ENCODE peak calls at places on chromosomes 11 and 22, in five cellular contexts. J is B cell, O is HFFc6, M is GM13977, Y is breast epithelium. Z is an unnamed sample.

GRCh38 chr11:132962026-132962425 is 570.3 kb downstream of the OPCML start:
- DNase-seq in J (no peak), O (peak), M (no peak), Y (no peak), Z (no peak)

GRCh38 chr11:72969894-72970335 is 155.7 kb downstream of the ATG16L2 start:
- DNase-seq in J (no peak), O (peak), M (peak), Y (no peak), Z (peak)

GRCh38 chr22:49258107-49259010 is 569.3 kb downstream of the BRD1 start:
- DNase-seq in J (no peak), O (no peak), M (no peak), Y (no peak), Z (no peak)

GRCh38 chr11:3092603-3093141 is 35.4 kb upstream of the CARS1 start:
- DNase-seq in J (peak), O (no peak), M (peak), Y (no peak), Z (no peak)

GRCh38 chr22:40107756-40108437 is 69.8 kb upstream of the TNRC6B start:
- DNase-seq in J (no peak), O (peak), M (no peak), Y (no peak), Z (no peak)

GRCh38 chr11:121416909-121417567 is 35.1 kb upstream of the SORL1 start:
- DNase-seq in J (no peak), O (peak), M (no peak), Y (peak), Z (no peak)

GRCh38 chr11:3836903-3837302 is 3.9 kb downstream of the RHOG start:
- DNase-seq in J (peak), O (no peak), M (no peak), Y (no peak), Z (no peak)

GRCh38 chr11:66478823-66479740 is 1.2 kb upstream of the DPP3 start:
- DNase-seq in J (peak), O (peak), M (peak), Y (peak), Z (no peak)

GRCh38 chr11:119488256-119488995 is 65.5 kb upstream of the THY1 start:
- DNase-seq in J (no peak), O (no peak), M (no peak), Y (no peak), Z (no peak)

GRCh38 chr11:62930157-62930556 is 9.0 kb upstream of the CHRM1 start:
- DNase-seq in J (no peak), O (no peak), M (no peak), Y (no peak), Z (no peak)

GRCh38 chr11:12704049-12704448 is 29.8 kb downstream of the TEAD1 start:
- DNase-seq in J (no peak), O (peak), M (no peak), Y (no peak), Z (no peak)

GRCh38 chr11:1473786-1474185 is 12.8 kb downstream of the MOB2 start:
- DNase-seq in J (no peak), O (no peak), M (no peak), Y (no peak), Z (no peak)

GRCh38 chr11:87260811-87261210 is 223.1 kb downstream of the TMEM135 start:
- DNase-seq in J (no peak), O (peak), M (no peak), Y (no peak), Z (no peak)

GRCh38 chr11:118215262-118215661 is 9.5 kb downstream of the JAML start:
- DNase-seq in J (no peak), O (no peak), M (no peak), Y (no peak), Z (no peak)

GRCh38 chr22:27512283-27512761 is 289.2 kb downstream of the MN1 start:
- DNase-seq in J (no peak), O (peak), M (no peak), Y (peak), Z (no peak)

GRCh38 chr22:27949421-27949820 is 30.4 kb upstream of the PITPNB start:
- DNase-seq in J (no peak), O (no peak), M (no peak), Y (no peak), Z (no peak)

GRCh38 chr11:10139656-10140055 is 154.4 kb downstream of the SBF2 start:
- DNase-seq in J (no peak), O (peak), M (no peak), Y (no peak), Z (no peak)

GRCh38 chr11:101453682-101454081 is 130.1 kb downstream of the TRPC6 start:
- DNase-seq in J (no peak), O (no peak), M (no peak), Y (no peak), Z (no peak)

GRCh38 chr11:101458161-101458560 is 125.6 kb downstream of the TRPC6 start:
- DNase-seq in J (no peak), O (peak), M (no peak), Y (no peak), Z (no peak)

GRCh38 chr11:101459020-101459419 is 124.8 kb downstream of the TRPC6 start:
- DNase-seq in J (no peak), O (no peak), M (no peak), Y (no peak), Z (no peak)

GRCh38 chr11:101456812-101457211 is 127.0 kb downstream of the TRPC6 start:
- DNase-seq in J (no peak), O (no peak), M (no peak), Y (no peak), Z (no peak)
- TF ChIP-seq CTCF in J (peak), O (peak), M (no peak), Y (peak), Z (no peak)

GRCh38 chr11:69750108-69750850 is 24.9 kb downstream of the FGF4 start:
- DNase-seq in J (no peak), O (no peak), M (no peak), Y (no peak), Z (no peak)

GRCh38 chr11:69746780-69747742 is 28.1 kb downstream of the FGF4 start:
- DNase-seq in J (no peak), O (no peak), M (no peak), Y (no peak), Z (no peak)

GRCh38 chr11:69748637-69749036 is 26.5 kb downstream of the FGF4 start:
- DNase-seq in J (no peak), O (no peak), M (no peak), Y (no peak), Z (no peak)

GRCh38 chr11:69752890-69753289 is 22.3 kb downstream of the FGF4 start:
- DNase-seq in J (no peak), O (no peak), M (no peak), Y (no peak), Z (no peak)

DNA sequence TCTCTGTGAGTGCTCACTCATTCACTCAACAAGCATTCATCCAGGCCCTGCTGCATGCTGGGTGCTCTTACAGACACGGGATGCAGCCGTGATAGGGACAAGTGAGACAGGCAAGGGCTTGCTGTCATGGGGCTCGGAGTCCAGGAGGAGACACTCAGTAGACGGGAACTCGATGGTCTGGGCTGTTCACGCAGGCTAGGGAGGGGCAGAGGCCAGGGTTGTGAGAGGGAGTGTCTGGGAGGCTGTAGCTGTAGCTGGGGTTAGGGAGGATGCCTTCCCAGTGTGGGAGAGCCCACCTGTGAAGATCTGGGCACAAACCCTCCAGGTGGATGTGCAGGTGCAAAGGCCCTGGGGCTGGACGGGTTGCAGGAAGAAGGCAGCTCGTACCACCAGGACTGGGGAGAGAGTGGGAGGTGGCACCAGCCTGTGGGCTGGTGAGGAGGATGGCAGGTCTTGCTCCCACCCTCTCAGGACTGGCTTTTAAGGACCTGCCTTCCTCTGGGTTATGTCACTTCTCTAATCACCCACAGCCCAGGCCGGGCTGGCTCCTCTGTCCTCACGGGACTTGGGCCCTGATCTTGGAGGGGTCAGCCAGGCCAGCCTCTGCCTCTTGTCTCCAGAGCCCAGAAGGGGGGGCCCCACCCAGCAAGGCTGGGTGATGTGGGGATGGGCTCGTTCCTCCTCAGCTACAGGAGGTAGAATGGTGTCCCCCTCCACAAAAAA is 24.1 kb downstream of the FGF4 start:
- DNase-seq in J (no peak), O (no peak), M (no peak), Y (no peak), Z (no peak)
- TF ChIP-seq CTCF in J (no peak), O (no peak), M (no peak), Y (no peak), Z (no peak)

GRCh38 chr11:76242004-76242779 is 35.9 kb upstream of the WNT11 start:
- DNase-seq in J (no peak), O (no peak), M (no peak), Y (no peak), Z (no peak)

GRCh38 chr11:76244311-76245061 is 38.2 kb upstream of the WNT11 start:
- DNase-seq in J (no peak), O (no peak), M (no peak), Y (no peak), Z (no peak)

GRCh38 chr11:76241243-76242000 is 35.1 kb upstream of the WNT11 start:
- DNase-seq in J (no peak), O (no peak), M (no peak), Y (no peak), Z (no peak)

GRCh38 chr11:76243648-76244285 is 37.5 kb upstream of the WNT11 start:
- DNase-seq in J (no peak), O (no peak), M (no peak), Y (no peak), Z (no peak)

GRCh38 chr11:76243157-76243556 is 36.9 kb upstream of the WNT11 start:
- DNase-seq in J (no peak), O (no peak), M (no peak), Y (no peak), Z (no peak)
- TF ChIP-seq CTCF in J (no peak), O (no peak), M (no peak), Y (no peak), Z (no peak)

GRCh38 chr11:26837154-26837553 is 115.3 kb upstream of the SLC5A12 start:
- DNase-seq in J (no peak), O (no peak), M (no peak), Y (no peak), Z (no peak)
- TF ChIP-seq CTCF in J (no peak), O (no peak), M (no peak), Y (no peak), Z (no peak)

DNA sequence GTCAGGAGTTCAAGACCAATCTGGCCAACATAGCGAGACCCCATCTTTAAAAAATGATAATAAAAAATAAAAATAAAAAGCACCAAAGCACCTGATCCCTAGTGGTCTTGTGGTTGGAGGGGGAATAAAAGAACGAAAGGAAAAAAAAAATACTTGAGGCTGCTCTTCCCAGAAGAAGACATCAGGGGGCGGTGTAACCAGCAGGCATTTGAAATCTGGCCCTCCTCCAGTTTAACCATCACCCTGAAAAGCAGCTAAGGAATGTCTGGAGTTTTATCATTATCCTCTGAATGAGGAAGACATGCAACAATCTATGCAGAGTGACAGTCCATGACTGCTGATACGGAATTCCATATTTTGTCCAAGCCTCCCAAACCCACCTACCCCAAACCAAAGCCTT is 5.6 kb upstream of the KCTD17 start:
- DNase-seq in J (no peak), O (peak), M (no peak), Y (no peak), Z (no peak)
- TF ChIP-seq CTCF in J (peak), O (peak), M (peak), Y (no peak), Z (peak)

GRCh38 chr11:135074397-135074998 is 662.5 kb upstream of the B3GAT1 start:
- DNase-seq in J (no peak), O (no peak), M (no peak), Y (no peak), Z (no peak)
- TF ChIP-seq CTCF in J (no peak), O (no peak), M (peak), Y (no peak), Z (peak)

GRCh38 chr22:42369250-42370041 is 62.8 kb downstream of the NFAM1 start:
- DNase-seq in J (peak), O (peak), M (peak), Y (peak), Z (peak)

GRCh38 chr22:42365942-42366660 is 66.1 kb downstream of the NFAM1 start:
- DNase-seq in J (no peak), O (no peak), M (no peak), Y (no peak), Z (no peak)

GRCh38 chr22:42368379-42369249 is 63.6 kb downstream of the NFAM1 start:
- DNase-seq in J (no peak), O (no peak), M (no peak), Y (no peak), Z (no peak)

GRCh38 chr22:42366815-42367581 is 65.2 kb downstream of the NFAM1 start:
- DNase-seq in J (no peak), O (no peak), M (no peak), Y (peak), Z (no peak)

GRCh38 chr22:42367980-42368378 is 64.2 kb downstream of the NFAM1 start:
- DNase-seq in J (no peak), O (no peak), M (no peak), Y (no peak), Z (no peak)
- TF ChIP-seq CTCF in J (no peak), O (no peak), M (no peak), Y (no peak), Z (no peak)